ENCODE peak calls at places on chromosomes 5 and 9, in eight cellular contexts. B is cardiac muscle cell, Q is pancreas, S is ovary, P is tibial artery, Y is GM23338, E is MM.1S, D is keratinocyte. G is an unnamed sample.

GRCh38 chr9:3906437-3907213 is 380.8 kb upstream of the RFX3 start:
- DNase-seq in D (peak; percentile 45), S (no peak), B (peak; percentile 96), Q (no peak), E (no peak), P (no peak), Y (no peak), G (no peak)

GRCh38 chr5:133780619-133781280 is 168.4 kb upstream of the FSTL4 start:
- DNase-seq in D (no peak), P (no peak), E (no peak), Q (no peak), B (no peak), Y (no peak), S (no peak), G (no peak)

GRCh38 chr9:86604741-86605140 is 250.5 kb upstream of the TUT7 start:
- DNase-seq in E (no peak), P (no peak), D (no peak), S (no peak), Y (no peak), Q (no peak), B (no peak), G (no peak)

GRCh38 chr9:79471577-79472543 is 99.9 kb upstream of the TLE4 start:
- DNase-seq in D (no peak), S (peak; percentile 80), B (peak; percentile 65), P (peak; percentile 91), Q (peak; percentile 55), Y (peak; percentile 13), E (no peak), G (peak; percentile 48)

GRCh38 chr9:136057236-136058151 is 37.6 kb downstream of the NACC2 start:
- DNase-seq in B (no peak), Y (peak; percentile 69), E (no peak), P (peak; percentile 15), D (no peak), S (no peak), Q (no peak), G (peak; percentile 93)

GRCh38 chr5:120361941-120362340 is 102.2 kb upstream of the PRR16 start:
- DNase-seq in Y (no peak), P (no peak), B (no peak), S (no peak), D (no peak), E (no peak), Q (no peak), G (no peak)

GRCh38 chr9:18922161-18922910 is 110.7 kb downstream of the SAXO1 start:
- DNase-seq in B (no peak), D (no peak), E (no peak), S (no peak), Q (no peak), Y (no peak), P (no peak), G (no peak)

GRCh38 chr5:52906845-52907244 is 82.3 kb upstream of the ITGA2 start:
- DNase-seq in D (no peak), E (no peak), Y (no peak), P (no peak), B (no peak), S (no peak), Q (no peak), G (no peak)

GRCh38 chr9:72635197-72635596 is 113.8 kb downstream of the TMC1 start:
- DNase-seq in S (no peak), Q (no peak), E (peak; percentile 91), Y (peak; percentile 82), B (peak; percentile 3), P (no peak), D (no peak), G (no peak)

GRCh38 chr9:19161257-19162025 is 34.1 kb upstream of the PLIN2 start:
- DNase-seq in D (peak; percentile 94), Y (peak; percentile 15), B (peak; percentile 97), E (no peak), P (peak; percentile 76), S (no peak), Q (peak; percentile 11), G (no peak)

GRCh38 chr5:94649874-94650273 is 31.4 kb downstream of the SLF1 start:
- DNase-seq in Q (no peak), Y (no peak), P (no peak), S (no peak), D (no peak), B (no peak), E (no peak), G (no peak)

GRCh38 chr5:103461223-103461622 is 101.4 kb downstream of the NUDT12 start:
- DNase-seq in D (no peak), E (no peak), Y (no peak), S (no peak), B (peak; percentile 65), Q (no peak), P (no peak), G (peak; percentile 11)

GRCh38 chr5:3187846-3188425 is 407.7 kb upstream of the IRX1 start:
- DNase-seq in B (no peak), E (peak; percentile 71), Y (no peak), S (no peak), Q (no peak), P (no peak), D (no peak), G (no peak)

GRCh38 chr9:128254855-128255759 is 20.7 kb downstream of the GOLGA2 start:
- DNase-seq in D (no peak), P (peak; percentile 73), S (peak; percentile 73), B (peak; percentile 59), Q (peak; percentile 87), Y (peak; percentile 94), E (peak; percentile 30), G (peak; percentile 70)

GRCh38 chr9:9790216-9790872 is 822.5 kb downstream of the PTPRD start:
- DNase-seq in E (peak; percentile 87), Q (no peak), D (no peak), P (no peak), B (peak; percentile 3), Y (peak; percentile 74), S (no peak), G (peak; percentile 15)

GRCh38 chr9:117703538-117703937 is 665 bp upstream of the TLR4 start:
- DNase-seq in D (no peak), Y (no peak), Q (no peak), B (no peak), E (no peak), P (no peak), S (no peak), G (no peak)

GRCh38 chr5:72849546-72849945 is 33.1 kb downstream of the TNPO1 start:
- DNase-seq in B (no peak), S (no peak), Q (no peak), P (no peak), E (no peak), D (no peak), Y (no peak), G (no peak)
- H3K4me1 ChIP-seq in B (peaks cover 27% of the 10 kb centered on the region), S (peaks cover 8% of the 10 kb centered on the region), Q (peaks cover 61% of the 10 kb centered on the region), P (peaks cover 75% of the 10 kb centered on the region), E (peaks cover 17% of the 10 kb centered on the region), D (peaks cover 19% of the 10 kb centered on the region), Y (peaks cover 31% of the 10 kb centered on the region), G (peaks cover 5% of the 10 kb centered on the region)

DNA sequence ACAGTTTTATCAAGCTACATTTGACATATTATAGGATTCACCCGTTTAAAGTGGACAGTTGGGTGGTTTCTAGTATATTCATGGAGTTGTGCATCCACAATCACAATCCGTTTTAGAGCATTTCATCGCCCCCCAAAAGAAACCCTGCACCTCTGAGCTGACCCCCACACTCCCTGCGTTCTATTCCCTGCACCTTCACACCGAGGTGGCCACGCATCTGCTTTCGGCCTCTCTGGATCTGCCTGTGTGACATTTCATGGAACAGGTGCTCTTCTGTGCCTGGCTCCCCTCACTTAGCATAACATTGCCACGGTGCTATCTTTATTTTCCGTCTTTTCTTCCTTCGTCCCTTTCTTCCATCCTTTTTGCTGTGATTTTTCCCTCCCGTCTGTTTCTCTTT is 32.7 kb downstream of the HRH2 start:
- DNase-seq in E (no peak), B (no peak), Y (no peak), S (no peak), P (no peak), D (no peak), Q (no peak), G (no peak)
- H3K27ac ChIP-seq in E (no peak overlapping the region), B (no peak overlapping the region), Y (no peak overlapping the region), S (no peak overlapping the region), P (no peak overlapping the region), D (no peak overlapping the region), Q (no peak overlapping the region), G (no peak overlapping the region)

DNA sequence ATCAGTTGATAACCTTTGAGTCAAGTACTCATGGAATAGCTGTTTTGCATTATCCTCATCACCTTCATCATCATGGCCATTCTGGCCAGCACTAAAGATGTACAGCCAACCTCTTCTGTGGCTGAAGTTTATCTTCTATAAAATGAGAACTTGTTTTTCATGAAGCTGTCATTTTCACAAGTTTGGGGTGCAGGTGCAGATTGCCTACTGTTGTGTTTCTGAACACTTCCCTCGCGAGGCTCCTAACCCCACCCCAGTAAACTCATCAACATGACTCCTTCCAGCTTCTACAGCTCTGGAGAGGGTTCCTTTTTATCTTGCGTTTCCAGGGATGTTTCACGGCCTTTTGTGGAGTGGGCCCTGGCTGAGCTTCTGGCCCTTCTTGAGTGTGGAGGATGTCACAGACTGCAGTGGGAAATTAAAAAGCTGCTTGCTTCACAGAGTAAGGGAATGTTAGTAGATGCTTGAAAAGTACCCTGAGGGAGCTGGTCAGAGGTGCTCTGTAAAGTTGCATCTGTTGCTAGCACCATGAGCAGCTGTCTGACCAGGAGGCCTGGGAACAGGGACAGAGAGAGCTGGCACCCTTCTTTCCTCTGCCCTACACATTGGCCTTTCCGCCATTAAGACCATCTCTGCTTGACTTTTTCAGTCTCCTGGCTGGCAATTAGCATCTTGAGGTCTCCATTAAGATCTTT is 24.9 kb downstream of the SYK start:
- DNase-seq in Y (no peak), E (no peak), Q (no peak), S (no peak), P (no peak), B (no peak), D (no peak), G (no peak)
- H3K4me3 ChIP-seq in Y (no peak overlapping the region), E (no peak overlapping the region), Q (no peak overlapping the region), S (no peak overlapping the region), P (no peak overlapping the region), B (no peak overlapping the region), D (no peak overlapping the region), G (no peak overlapping the region)

GRCh38 chr9:131404987-131405386 is 11.1 kb downstream of the PRRC2B start:
- DNase-seq in P (no peak), E (no peak), Y (no peak), S (no peak), B (no peak), Q (no peak), D (no peak), G (no peak)
- H3K4me1 ChIP-seq in P (peaks cover 100% of the 10 kb centered on the region), E (peaks cover 20% of the 10 kb centered on the region), Y (peaks cover 94% of the 10 kb centered on the region), S (peaks cover 47% of the 10 kb centered on the region), B (peaks cover 73% of the 10 kb centered on the region), Q (peaks cover 83% of the 10 kb centered on the region), D (peaks cover 71% of the 10 kb centered on the region), G (peaks cover 57% of the 10 kb centered on the region)

GRCh38 chr5:83551826-83552225 is 80.3 kb downstream of the VCAN start:
- DNase-seq in D (no peak), P (no peak), Q (no peak), E (no peak), Y (no peak), S (no peak), B (peak; percentile 56), G (no peak)
- H3K27ac ChIP-seq in D (no peak overlapping the region), P (peak overlapping the region; percentile 46), Q (no peak overlapping the region), E (no peak overlapping the region), Y (peak overlapping the region; percentile 53), S (no peak overlapping the region), B (peak overlapping the region; percentile 61), G (no peak overlapping the region)